ENCODE peak calls at places on chromosomes 2 and 18, in five cellular contexts. E is substantia nigra; G is activated B cell treated with CpG ODN at 0.5 μM for 24 hours; X is amygdala; V is activated T-helper 1 cell treated with anti-CD3 and anti-CD28 coated beads, Interleukin-12 subunit alpha, Interleukin-12 subunit beta, Interleukin-2, Interleukin-4 antibody, amounts not matched to agents 30 ng/mL and 10 ng/mL and 1 ng/mL, durations not matched to agents 14 hours and 24 hours and 36 hours. O is an unnamed sample.

GRCh38 chr2:239158641-239159475 is 242.0 kb downstream of the HDAC4 start:
- DNase-seq in E (no peak), G (no peak), X (no peak), V (no peak), O (no peak)

GRCh38 chr18:78782951-78783563 is 196.6 kb upstream of the SALL3 start:
- DNase-seq in E (no peak), G (no peak), X (no peak), V (no peak), O (no peak)

GRCh38 chr2:120419073-120419472 is 73.1 kb downstream of the INHBB start:
- DNase-seq in E (no peak), G (no peak), X (no peak), V (no peak), O (no peak)

GRCh38 chr2:217360781-217361485 is 501.1 kb upstream of the TNP1 start:
- DNase-seq in E (no peak), G (no peak), X (no peak), V (no peak), O (no peak)

GRCh38 chr2:50391553-50391952 is 640.4 kb downstream of the NRXN1 start:
- DNase-seq in E (no peak), G (no peak), X (no peak), V (no peak), O (no peak)

GRCh38 chr2:15725788-15726112 is 134.1 kb downstream of the DDX1 start:
- DNase-seq in E (no peak), G (no peak), X (no peak), V (no peak), O (no peak)

GRCh38 chr2:94879982-94880377 is 8.8 kb downstream of the TEKT4 start:
- DNase-seq in E (no peak), G (no peak), X (no peak), V (no peak), O (no peak)

GRCh38 chr2:44242929-44243328 is 32.4 kb upstream of the SLC3A1 start:
- DNase-seq in E (no peak), G (no peak), X (peak), V (no peak), O (no peak)

GRCh38 chr2:239544846-239545465 is 144.1 kb upstream of the HDAC4 start:
- DNase-seq in E (no peak), G (no peak), X (no peak), V (peak), O (no peak)

GRCh38 chr2:228409493-228409892 is 228.0 kb upstream of the SPHKAP start:
- DNase-seq in E (no peak), G (no peak), X (no peak), V (no peak), O (no peak)

GRCh38 chr2:136178941-136179601 is 61.1 kb upstream of the CXCR4 start:
- DNase-seq in E (no peak), G (no peak), X (no peak), V (no peak), O (no peak)

GRCh38 chr2:230358305-230358704 is 31.3 kb downstream of the SP140L start:
- DNase-seq in E (no peak), G (no peak), X (no peak), V (no peak), O (no peak)

GRCh38 chr2:241035142-241035817 is 36.9 kb downstream of the SNED1 start:
- DNase-seq in E (no peak), G (no peak), X (no peak), V (no peak), O (no peak)

GRCh38 chr2:3785220-3785889 is 82.0 kb downstream of the DCDC2C start:
- DNase-seq in E (no peak), G (no peak), X (no peak), V (no peak), O (no peak)

GRCh38 chr2:50492452-50492851 is 539.5 kb downstream of the NRXN1 start:
- DNase-seq in E (peak), G (no peak), X (peak), V (no peak), O (no peak)

GRCh38 chr2:96679843-96680242 is 37.3 kb downstream of the FER1L5 start:
- DNase-seq in E (no peak), G (no peak), X (no peak), V (no peak), O (no peak)

GRCh38 chr2:2743164-2743571 is 412.1 kb upstream of the MYT1L start:
- DNase-seq in E (peak), G (no peak), X (no peak), V (no peak), O (no peak)

GRCh38 chr2:128261245-128262128 is 57.2 kb downstream of the HS6ST1 start:
- DNase-seq in E (no peak), G (no peak), X (no peak), V (no peak), O (no peak)

GRCh38 chr2:31980674-31981356 is 30.0 kb downstream of the MEMO1 start:
- DNase-seq in E (no peak), G (no peak), X (peak), V (no peak), O (no peak)

GRCh38 chr2:46117379-46117778 is 179.8 kb upstream of the EPAS1 start:
- DNase-seq in E (no peak), G (no peak), X (no peak), V (no peak), O (no peak)

GRCh38 chr2:170024721-170025120 is 153.2 kb upstream of the MYO3B start:
- DNase-seq in E (no peak), G (no peak), X (no peak), V (no peak), O (no peak)

GRCh38 chr2:26521054-26521912 is 43.4 kb upstream of the OTOF start:
- DNase-seq in E (no peak), G (no peak), X (no peak), V (no peak), O (no peak)

GRCh38 chr2:67650292-67651133 is 253.4 kb downstream of the ETAA1 start:
- DNase-seq in E (peak), G (no peak), X (peak), V (no peak), O (no peak)

GRCh38 chr18:24928479-24928878 is 423.5 kb downstream of the ZNF521 start:
- DNase-seq in E (no peak), G (no peak), X (no peak), V (no peak), O (no peak)

GRCh38 chr2:217538719-217539118 is 464.1 kb downstream of the TNS1 start:
- DNase-seq in E (no peak), G (no peak), X (no peak), V (no peak), O (no peak)

GRCh38 chr2:219001577-219002394 is 8.6 kb upstream of the CRYBA2 start:
- DNase-seq in E (no peak), G (no peak), X (no peak), V (no peak), O (no peak)

GRCh38 chr18:24231773-24232735 is 93.2 kb downstream of the CABYR start:
- DNase-seq in E (no peak), G (no peak), X (no peak), V (no peak), O (no peak)

GRCh38 chr2:143355814-143356213 is 226.6 kb downstream of the ARHGAP15 start:
- DNase-seq in E (no peak), G (no peak), X (no peak), V (no peak), O (no peak)

GRCh38 chr2:181399046-181399445 is 58.1 kb upstream of the ITGA4 start:
- DNase-seq in E (no peak), G (no peak), X (no peak), V (no peak), O (no peak)

GRCh38 chr2:42846026-42846425 is 53.6 kb upstream of the HAAO start:
- DNase-seq in E (no peak), G (no peak), X (no peak), V (no peak), O (no peak)

GRCh38 chr2:135227386-135227785 is 175.3 kb downstream of the RAB3GAP1 start:
- DNase-seq in E (no peak), G (no peak), X (no peak), V (no peak), O (no peak)

GRCh38 chr2:46913471-46914381 is 1.9 kb downstream of the MCFD2 start:
- DNase-seq in E (no peak), G (no peak), X (no peak), V (no peak), O (no peak)

GRCh38 chr2:15788458-15789229 is 151.7 kb upstream of the MYCN start:
- DNase-seq in E (no peak), G (no peak), X (no peak), V (no peak), O (no peak)

GRCh38 chr2:207865210-207865609 is 95.5 kb upstream of the FZD5 start:
- DNase-seq in E (no peak), G (no peak), X (no peak), V (no peak), O (no peak)

GRCh38 chr18:36157441-36157840 is 27.7 kb downstream of the ELP2 start:
- DNase-seq in E (no peak), G (no peak), X (no peak), V (no peak), O (no peak)

GRCh38 chr2:31078579-31079105 is 59.6 kb downstream of the GALNT14 start:
- DNase-seq in E (no peak), G (no peak), X (no peak), V (no peak), O (no peak)

GRCh38 chr18:35026407-35027061 is 14.7 kb upstream of the MAPRE2 start:
- DNase-seq in E (no peak), G (no peak), X (no peak), V (no peak), O (no peak)

O was measured in C1 segment of cervical spinal cord.